ENCODE peak calls at places on chromosomes 11 and 22, in eight cellular contexts. C, E, K, U, I, D, J and G are unnamed samples.

GRCh38 chr22:26264162-26264561 is 94.9 kb downstream of the SEZ6L start:
- DNase-seq in C (no peak), E (no peak), K (no peak), U (no peak), I (no peak), D (no peak), J (no peak), G (no peak)

GRCh38 chr22:35552186-35552842 is 11.7 kb downstream of the RASD2 start:
- DNase-seq in C (peak; percentile 19), E (peak; percentile 81), K (no peak), U (peak; percentile 79), I (peak; percentile 9), D (peak; percentile 59), J (peak; percentile 51), G (no peak)

GRCh38 chr11:22466809-22467208 is 128.6 kb downstream of the SLC17A6 start:
- DNase-seq in C (no peak), E (no peak), K (no peak), U (no peak), I (peak; percentile 73), D (no peak), J (no peak), G (no peak)

GRCh38 chr11:2188745-2189144 is 17.1 kb upstream of the TH start:
- DNase-seq in C (no peak), E (no peak), K (no peak), U (no peak), I (no peak), D (no peak), J (no peak), G (no peak)

GRCh38 chr11:14902650-14903350 is 10.8 kb upstream of the CYP2R1 start:
- DNase-seq in C (no peak), E (no peak), K (no peak), U (no peak), I (peak; percentile 65), D (no peak), J (no peak), G (no peak)

GRCh38 chr11:57422669-57423068 is 4.3 kb downstream of the SLC43A3 start:
- DNase-seq in C (no peak), E (no peak), K (no peak), U (no peak), I (no peak), D (no peak), J (no peak), G (no peak)

GRCh38 chr22:49716441-49716840 is 111.2 kb downstream of the BRD1 start:
- DNase-seq in C (no peak), E (no peak), K (no peak), U (no peak), I (no peak), D (no peak), J (no peak), G (peak; percentile 7)

GRCh38 chr11:8934735-8935478 is 2.2 kb upstream of the C11orf16 start:
- DNase-seq in C (peak; percentile 33), E (no peak), K (no peak), U (no peak), I (peak; percentile 57), D (peak; percentile 74), J (no peak), G (no peak)

GRCh38 chr11:78935408-78936101 is 360.9 kb upstream of the NARS2 start:
- DNase-seq in C (no peak), E (no peak), K (no peak), U (no peak), I (no peak), D (no peak), J (no peak), G (no peak)

GRCh38 chr11:31628111-31628510 is 118.5 kb downstream of the ELP4 start:
- DNase-seq in C (no peak), E (no peak), K (no peak), U (no peak), I (no peak), D (no peak), J (no peak), G (no peak)

GRCh38 chr11:88100161-88100560 is 75.1 kb downstream of the RAB38 start:
- DNase-seq in C (no peak), E (no peak), K (no peak), U (no peak), I (no peak), D (no peak), J (no peak), G (no peak)

GRCh38 chr22:23133922-23134321 is 7.9 kb downstream of the RSPH14 start:
- DNase-seq in C (no peak), E (no peak), K (no peak), U (no peak), I (no peak), D (no peak), J (no peak), G (peak; percentile 36)

GRCh38 chr11:7595016-7595869 is 78.1 kb downstream of the CYB5R2 start:
- DNase-seq in C (no peak), E (no peak), K (no peak), U (no peak), I (no peak), D (no peak), J (no peak), G (no peak)

GRCh38 chr22:44620129-44620840 is 81.7 kb upstream of the PRR5 start:
- DNase-seq in C (no peak), E (peak; percentile 88), K (no peak), U (peak; percentile 81), I (peak; percentile 20), D (peak; percentile 30), J (peak; percentile 72), G (peak; percentile 57)

GRCh38 chr22:40221055-40221414 is 43.3 kb downstream of the TNRC6B start:
- DNase-seq in C (no peak), E (no peak), K (no peak), U (no peak), I (no peak), D (no peak), J (no peak), G (no peak)

GRCh38 chr11:130315354-130315970 is 745 bp upstream of the ZBTB44 start:
- DNase-seq in C (no peak), E (peak; percentile 43), K (peak; percentile 14), U (peak; percentile 47), I (no peak), D (peak; percentile 27), J (peak; percentile 35), G (peak; percentile 88)

GRCh38 chr11:75773595-75774353 is 5.2 kb downstream of the DGAT2 start:
- DNase-seq in C (no peak), E (no peak), K (no peak), U (no peak), I (peak; percentile 42), D (no peak), J (no peak), G (no peak)

GRCh38 chr11:119789766-119790407 is 60.9 kb upstream of the NECTIN1 start:
- DNase-seq in C (no peak), E (no peak), K (no peak), U (no peak), I (no peak), D (no peak), J (no peak), G (peak; percentile 22)
- H3K27me3 ChIP-seq in C (no peaks in the 10 kb centered on the region), E (no peaks in the 10 kb centered on the region), K (no peaks in the 10 kb centered on the region), U (no peaks in the 10 kb centered on the region), I (peaks cover 40% of the 10 kb centered on the region), D (no peaks in the 10 kb centered on the region), J (no peaks in the 10 kb centered on the region), G (no peaks in the 10 kb centered on the region)

GRCh38 chr11:134586726-134587125 is 174.7 kb upstream of the B3GAT1 start:
- DNase-seq in C (no peak), E (no peak), K (no peak), U (no peak), I (no peak), D (no peak), J (no peak), G (no peak)

GRCh38 chr11:134584001-134584561 is 172.0 kb upstream of the B3GAT1 start:
- DNase-seq in C (no peak), E (no peak), K (no peak), U (no peak), I (no peak), D (no peak), J (no peak), G (no peak)

GRCh38 chr11:134583397-134583990 is 171.5 kb upstream of the B3GAT1 start:
- DNase-seq in C (no peak), E (no peak), K (no peak), U (no peak), I (no peak), D (no peak), J (no peak), G (peak; percentile 10)

GRCh38 chr11:134585666-134586285 is 173.7 kb upstream of the B3GAT1 start:
- DNase-seq in C (no peak), E (no peak), K (no peak), U (no peak), I (no peak), D (no peak), J (no peak), G (no peak)

GRCh38 chr11:134584706-134585445 is 172.8 kb upstream of the B3GAT1 start:
- DNase-seq in C (no peak), E (no peak), K (no peak), U (no peak), I (no peak), D (no peak), J (peak; percentile 33), G (no peak)
- H3K27me3 ChIP-seq in C (no peaks in the 10 kb centered on the region), E (no peaks in the 10 kb centered on the region), K (no peaks in the 10 kb centered on the region), U (no peaks in the 10 kb centered on the region), I (peaks cover 19% of the 10 kb centered on the region), D (no peaks in the 10 kb centered on the region), J (no peaks in the 10 kb centered on the region), G (peaks cover 56% of the 10 kb centered on the region)

GRCh38 chr11:44983786-44984185 is 33.1 kb upstream of the TP53I11 start:
- DNase-seq in C (no peak), E (no peak), K (no peak), U (no peak), I (no peak), D (no peak), J (no peak), G (no peak)

GRCh38 chr11:44985721-44986120 is 35.0 kb upstream of the TP53I11 start:
- DNase-seq in C (no peak), E (no peak), K (no peak), U (no peak), I (no peak), D (no peak), J (no peak), G (no peak)

GRCh38 chr11:44988111-44988510 is 37.4 kb upstream of the TP53I11 start:
- DNase-seq in C (no peak), E (no peak), K (no peak), U (no peak), I (no peak), D (no peak), J (no peak), G (no peak)

GRCh38 chr11:44987506-44987905 is 36.8 kb upstream of the TP53I11 start:
- DNase-seq in C (no peak), E (no peak), K (no peak), U (no peak), I (no peak), D (no peak), J (no peak), G (peak; percentile 65)

DNA sequence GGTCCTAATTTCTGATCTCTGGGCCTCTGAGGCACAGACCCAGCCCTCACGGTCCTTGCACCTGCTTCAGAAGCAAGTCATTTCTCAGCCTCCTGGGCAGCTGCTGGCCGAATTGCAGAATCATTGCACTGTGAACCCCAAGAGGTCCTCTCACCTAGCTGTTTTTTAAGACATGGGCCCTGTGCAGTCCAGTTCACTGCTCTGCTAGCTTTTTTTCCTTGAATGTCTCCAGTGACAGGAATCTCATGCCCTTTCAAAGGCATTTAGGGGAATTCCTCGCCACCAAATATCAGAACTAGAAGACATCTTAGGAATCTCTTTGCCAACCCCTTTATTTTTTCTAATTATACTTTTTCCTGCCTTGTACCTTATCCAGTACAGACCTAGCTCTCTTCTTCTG is 35.6 kb upstream of the TP53I11 start:
- DNase-seq in C (no peak), E (no peak), K (no peak), U (no peak), I (no peak), D (no peak), J (no peak), G (no peak)
- H3K27me3 ChIP-seq in C (peaks cover 3% of the 10 kb centered on the region), E (no peaks in the 10 kb centered on the region), K (no peaks in the 10 kb centered on the region), U (no peaks in the 10 kb centered on the region), I (no peaks in the 10 kb centered on the region), D (no peaks in the 10 kb centered on the region), J (no peaks in the 10 kb centered on the region), G (no peaks in the 10 kb centered on the region)

GRCh38 chr22:19466126-19466716 is 12.8 kb downstream of the UFD1 start:
- DNase-seq in C (no peak), E (no peak), K (no peak), U (no peak), I (no peak), D (no peak), J (no peak), G (no peak)
- H3K27me3 ChIP-seq in C (no peaks in the 10 kb centered on the region), E (no peaks in the 10 kb centered on the region), K (no peaks in the 10 kb centered on the region), U (no peaks in the 10 kb centered on the region), I (no peaks in the 10 kb centered on the region), D (no peaks in the 10 kb centered on the region), J (no peaks in the 10 kb centered on the region), G (no peaks in the 10 kb centered on the region)